ENCODE peak calls at places on chromosomes 6 and 20, in seven cellular contexts. K, P, L, M, Z, N and O are unnamed samples.

GRCh38 chr6:20186981-20187380 is 25.3 kb downstream of the MBOAT1 start:
- DNase-seq in K (no peak), P (no peak), L (no peak), M (no peak), Z (no peak), N (no peak), O (no peak)

GRCh38 chr6:9745966-9746365 is 668.9 kb downstream of the TFAP2A start:
- DNase-seq in K (no peak), P (no peak), L (no peak), M (no peak), Z (no peak), N (no peak), O (no peak)

GRCh38 chr20:37262516-37262915 is 902 bp upstream of the GHRH start:
- DNase-seq in K (no peak), P (no peak), L (no peak), M (no peak), Z (no peak), N (no peak), O (no peak)

GRCh38 chr6:15520616-15521203 is 142.1 kb downstream of the DTNBP1 start:
- DNase-seq in K (no peak), P (no peak), L (no peak), M (no peak), Z (no peak), N (no peak), O (no peak)

GRCh38 chr6:17725083-17725482 is 18.4 kb upstream of the NUP153 start:
- DNase-seq in K (no peak), P (peak), L (no peak), M (peak), Z (peak), N (peak), O (no peak)

GRCh38 chr6:24935753-24936152 is at the start of gene RIPOR2:
- DNase-seq in K (peak), P (no peak), L (no peak), M (peak), Z (peak), N (peak), O (peak)

GRCh38 chr6:134830945-134831344 is 119.0 kb downstream of the ALDH8A1 start:
- DNase-seq in K (no peak), P (no peak), L (no peak), M (no peak), Z (no peak), N (no peak), O (no peak)

GRCh38 chr20:24502184-24502583 is 32.8 kb downstream of the SYNDIG1 start:
- DNase-seq in K (no peak), P (peak), L (no peak), M (no peak), Z (no peak), N (no peak), O (no peak)

GRCh38 chr20:13286600-13286999 is 65.5 kb downstream of the ISM1 start:
- DNase-seq in K (no peak), P (no peak), L (no peak), M (no peak), Z (no peak), N (no peak), O (no peak)

GRCh38 chr6:65259080-65259479 is 447.9 kb downstream of the EYS start:
- DNase-seq in K (no peak), P (peak), L (no peak), M (no peak), Z (no peak), N (no peak), O (no peak)

DNA sequence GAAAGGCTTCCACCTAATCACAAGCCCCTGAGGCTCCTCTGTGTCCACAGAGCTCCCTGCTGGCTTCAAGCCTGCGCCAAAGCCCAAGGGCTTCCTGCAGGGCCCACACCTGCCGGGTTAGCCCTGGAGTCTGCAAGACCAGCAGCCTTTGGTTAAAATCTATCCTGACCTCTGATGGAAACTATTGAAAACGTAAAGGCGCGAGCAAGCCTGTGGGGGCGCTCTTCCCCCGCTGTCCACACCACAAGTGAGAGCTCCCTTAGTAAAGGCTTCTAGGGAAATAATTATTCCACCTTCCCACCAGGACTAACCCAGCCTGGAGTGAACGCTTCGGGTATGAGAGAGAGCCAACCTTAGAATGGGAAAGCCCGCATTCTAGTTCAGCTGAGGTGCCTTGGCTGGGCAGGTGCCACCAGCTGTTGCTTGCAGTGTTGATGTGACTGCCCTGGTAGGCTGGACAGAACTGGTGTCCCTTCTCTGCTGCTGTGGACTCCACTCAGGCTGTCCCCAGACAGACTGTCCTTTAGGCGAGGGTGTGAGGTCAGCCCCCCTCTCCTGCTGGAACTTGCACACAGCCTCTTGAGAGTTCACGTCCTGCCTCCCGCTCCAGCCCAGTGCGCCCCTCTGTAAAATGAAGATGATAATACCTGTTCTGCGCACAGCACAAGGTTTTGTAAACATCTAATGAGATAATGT is 68.7 kb downstream of the SYTL3 start:
- DNase-seq in K (no peak), P (no peak), L (no peak), M (no peak), Z (peak), N (no peak), O (no peak)
- TF ChIP-seq CTCF in K (no peak), P (peak), L (no peak), M (peak), Z (peak), N (peak), O (peak)

DNA sequence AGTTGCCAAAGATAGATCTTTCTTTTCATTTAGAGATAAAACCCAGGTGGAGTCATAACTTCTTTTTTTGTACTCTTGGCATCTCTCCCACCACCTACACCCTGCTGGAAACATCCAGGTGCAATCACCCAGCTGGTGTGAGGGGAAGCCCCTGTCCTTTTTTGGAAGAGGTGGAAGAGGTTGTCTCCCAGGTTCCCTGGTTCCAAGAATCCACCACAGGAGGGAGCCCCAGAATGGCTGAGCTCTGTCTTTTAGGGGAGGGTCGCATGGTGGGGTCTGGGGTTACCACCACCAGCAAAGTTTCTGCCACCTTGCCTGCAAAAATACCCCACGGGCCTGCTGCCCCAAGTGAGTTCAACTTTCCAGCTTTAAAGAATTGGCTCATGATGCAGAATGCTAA is 10.8 kb downstream of the SMOC2 start:
- DNase-seq in K (no peak), P (no peak), L (no peak), M (no peak), Z (no peak), N (no peak), O (no peak)
- TF ChIP-seq CTCF in K (no peak), P (no peak), L (no peak), M (no peak), Z (peak), N (peak), O (no peak)

GRCh38 chr20:4449977-4450715 is 271.6 kb upstream of the PRND start:
- DNase-seq in K (no peak), P (peak), L (no peak), M (no peak), Z (no peak), N (no peak), O (no peak)
- TF ChIP-seq CTCF in K (no peak), P (peak), L (no peak), M (no peak), Z (peak), N (peak), O (no peak)

GRCh38 chr6:119343573-119344146 is 5.9 kb downstream of the MAN1A1 start:
- DNase-seq in K (no peak), P (no peak), L (no peak), M (no peak), Z (no peak), N (no peak), O (no peak)

GRCh38 chr6:119345114-119345513 is 4.4 kb downstream of the MAN1A1 start:
- DNase-seq in K (no peak), P (no peak), L (no peak), M (no peak), Z (no peak), N (no peak), O (no peak)

GRCh38 chr6:119342430-119342829 is 7.1 kb downstream of the MAN1A1 start:
- DNase-seq in K (no peak), P (no peak), L (no peak), M (no peak), Z (no peak), N (no peak), O (no peak)

GRCh38 chr6:119344306-119344705 is 5.3 kb downstream of the MAN1A1 start:
- DNase-seq in K (no peak), P (no peak), L (no peak), M (no peak), Z (no peak), N (no peak), O (no peak)

GRCh38 chr6:119343167-119343566 is 6.4 kb downstream of the MAN1A1 start:
- DNase-seq in K (no peak), P (no peak), L (no peak), M (no peak), Z (no peak), N (no peak), O (no peak)
- TF ChIP-seq CTCF in K (no peak), P (peak), L (no peak), M (no peak), Z (no peak), N (no peak), O (no peak)

GRCh38 chr20:62652894-62653305 is 10.6 kb downstream of the SLCO4A1 start:
- DNase-seq in K (no peak), P (no peak), L (no peak), M (peak), Z (no peak), N (no peak), O (no peak)

GRCh38 chr20:62651285-62652021 is 9.2 kb downstream of the SLCO4A1 start:
- DNase-seq in K (peak), P (peak), L (peak), M (peak), Z (no peak), N (peak), O (peak)

GRCh38 chr20:62650551-62651284 is 8.4 kb downstream of the SLCO4A1 start:
- DNase-seq in K (no peak), P (no peak), L (no peak), M (no peak), Z (no peak), N (no peak), O (no peak)

GRCh38 chr20:62653373-62653772 is 11.1 kb downstream of the SLCO4A1 start:
- DNase-seq in K (no peak), P (no peak), L (no peak), M (no peak), Z (no peak), N (no peak), O (no peak)

GRCh38 chr20:62652051-62652893 is 10.0 kb downstream of the SLCO4A1 start:
- DNase-seq in K (peak), P (peak), L (peak), M (peak), Z (peak), N (peak), O (peak)
- TF ChIP-seq CTCF in K (no peak), P (peak), L (no peak), M (no peak), Z (no peak), N (no peak), O (peak)

DNA sequence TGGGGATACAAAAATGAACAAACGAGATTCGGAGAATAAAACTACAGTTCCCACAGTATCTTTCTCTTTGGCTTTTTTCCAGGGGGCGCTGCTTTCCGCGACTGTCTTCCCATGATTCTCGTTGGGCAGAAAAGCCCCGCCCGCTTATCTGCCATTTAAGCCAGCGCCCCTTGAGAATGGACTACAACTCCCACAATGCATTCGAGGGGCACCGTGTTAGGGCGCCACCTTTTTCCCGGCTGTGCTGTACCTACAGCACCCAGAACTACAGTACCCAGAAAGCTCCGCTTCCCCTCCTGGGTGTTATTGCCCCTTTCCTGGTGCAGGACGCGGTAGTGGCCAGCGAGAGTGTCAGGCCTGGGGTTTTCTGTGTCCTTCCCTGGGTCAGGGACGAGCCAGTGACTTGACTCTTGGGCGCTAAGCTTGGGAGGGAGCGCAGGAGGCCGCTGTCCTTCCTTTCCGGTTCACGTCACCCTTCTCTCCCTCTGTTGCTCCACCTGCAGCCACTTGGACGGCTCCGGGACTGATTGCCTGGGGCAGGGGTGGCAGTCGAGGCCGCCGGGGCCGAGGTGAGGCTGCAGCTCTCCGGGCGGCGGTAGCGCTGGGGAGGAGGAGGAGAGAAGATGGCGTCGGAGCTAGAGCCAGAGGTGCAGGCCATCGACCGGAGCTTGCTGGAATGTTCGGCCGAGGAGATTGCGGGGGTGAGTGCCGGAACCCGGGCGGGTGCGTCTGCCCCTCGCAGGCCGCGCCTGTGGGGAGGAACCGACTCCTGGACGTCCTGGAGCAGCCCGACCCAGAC is at the start of gene UBR2:
- DNase-seq in K (peak), P (peak), L (peak), M (peak), Z (peak), N (peak), O (peak)
- TF ChIP-seq CTCF in K (peak), P (peak), L (no peak), M (peak), Z (peak), N (peak), O (peak)

DNA sequence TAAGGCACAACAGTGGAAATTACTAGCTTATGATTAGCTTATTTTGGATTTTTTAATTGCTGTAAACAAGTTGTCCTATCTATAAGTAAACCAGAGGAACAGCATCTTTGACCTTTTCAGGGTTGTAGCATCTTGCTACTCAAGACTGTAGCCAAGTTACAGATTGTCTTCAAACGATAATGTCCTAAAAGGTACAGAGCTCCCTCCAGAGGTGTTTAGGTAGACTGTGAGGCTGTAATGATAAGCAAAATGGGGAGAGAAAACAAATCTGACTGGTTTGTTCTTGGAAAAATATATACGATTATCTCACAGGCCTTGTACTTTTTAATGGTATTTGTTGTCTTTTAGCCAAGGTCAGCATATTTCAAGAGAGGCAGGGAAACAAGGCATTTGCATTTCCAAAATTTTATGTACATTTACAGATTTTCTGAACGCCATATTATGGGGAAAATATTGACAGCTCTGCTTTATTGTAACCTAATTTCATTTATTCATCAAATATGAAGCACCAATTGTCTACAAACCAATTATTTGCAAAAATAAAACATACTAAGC is 273.4 kb downstream of the MEI4 start:
- DNase-seq in K (no peak), P (no peak), L (no peak), M (no peak), Z (no peak), N (no peak), O (no peak)
- TF ChIP-seq CTCF in K (no peak), P (no peak), L (no peak), M (no peak), Z (peak), N (no peak), O (no peak)

GRCh38 chr20:44650777-44651493 is 564 bp downstream of the ADA start:
- DNase-seq in K (peak), P (no peak), L (no peak), M (peak), Z (no peak), N (peak), O (no peak)

GRCh38 chr20:44653536-44653935 is 2.0 kb upstream of the ADA start:
- DNase-seq in K (no peak), P (no peak), L (no peak), M (no peak), Z (no peak), N (no peak), O (no peak)

GRCh38 chr20:44648579-44648978 is 2.9 kb downstream of the ADA start:
- DNase-seq in K (no peak), P (no peak), L (no peak), M (no peak), Z (no peak), N (no peak), O (no peak)

GRCh38 chr20:44649976-44650375 is 1.5 kb downstream of the ADA start:
- DNase-seq in K (no peak), P (no peak), L (no peak), M (no peak), Z (no peak), N (no peak), O (no peak)

GRCh38 chr20:44651507-44652373 is at the start of gene ADA:
- DNase-seq in K (peak), P (no peak), L (no peak), M (peak), Z (peak), N (peak), O (no peak)
- TF ChIP-seq CTCF in K (no peak), P (peak), L (no peak), M (no peak), Z (peak), N (peak), O (no peak)

GRCh38 chr20:25865715-25866656 is 169.3 kb upstream of the ZNF337 start:
- DNase-seq in K (peak), P (peak), L (no peak), M (peak), Z (peak), N (peak), O (no peak)
- TF ChIP-seq CTCF in K (no peak), P (no peak), L (no peak), M (no peak), Z (no peak), N (no peak), O (no peak)

GRCh38 chr6:49423817-49424216 is 39.2 kb downstream of the MMUT start:
- DNase-seq in K (no peak), P (peak), L (no peak), M (no peak), Z (no peak), N (no peak), O (no peak)
- TF ChIP-seq CTCF in K (no peak), P (no peak), L (no peak), M (no peak), Z (no peak), N (no peak), O (no peak)